ENCODE peak calls at places on chromosomes 3 and 15, in nine cellular contexts. One of them, this sample, is unnamed.

GRCh38 chr3:87025636-87026035 is 34.7 kb upstream of the VGLL3 start:
- DNase-seq in transverse colon: no peak
- DNase-seq in IMR-90: no peak
- DNase-seq in stomach: no peak
- DNase-seq in psoas muscle: no peak
- DNase-seq in fibroblast of lung: peak; percentile 19
- DNase-seq in thoracic aorta: no peak
- DNase-seq in tibial artery: no peak
- DNase-seq in ovary: no peak
- DNase-seq in this sample: no peak

GRCh38 chr3:66014056-66014455 is 24.7 kb downstream of the MAGI1 start:
- DNase-seq in psoas muscle: no peak
- DNase-seq in tibial artery: no peak
- DNase-seq in ovary: no peak
- DNase-seq in stomach: no peak
- DNase-seq in fibroblast of lung: no peak
- DNase-seq in IMR-90: no peak
- DNase-seq in transverse colon: no peak
- DNase-seq in thoracic aorta: no peak
- DNase-seq in this sample: no peak

GRCh38 chr15:99155961-99156443 is 51.1 kb downstream of the SYNM start:
- DNase-seq in psoas muscle: no peak
- DNase-seq in thoracic aorta: no peak
- DNase-seq in ovary: no peak
- DNase-seq in stomach: no peak
- DNase-seq in fibroblast of lung: peak; percentile 45
- DNase-seq in tibial artery: no peak
- DNase-seq in transverse colon: no peak
- DNase-seq in IMR-90: peak; percentile 65
- DNase-seq in this sample: peak; percentile 66

GRCh38 chr3:169147246-169148008 is 516.1 kb downstream of the MECOM start:
- DNase-seq in transverse colon: peak; percentile 60
- DNase-seq in ovary: no peak
- DNase-seq in tibial artery: peak; percentile 27
- DNase-seq in fibroblast of lung: peak; percentile 86
- DNase-seq in thoracic aorta: no peak
- DNase-seq in psoas muscle: peak; percentile 53
- DNase-seq in stomach: peak; percentile 52
- DNase-seq in IMR-90: peak; percentile 61
- DNase-seq in this sample: peak; percentile 92

GRCh38 chr15:35764661-35765519 is 218.9 kb upstream of the DPH6 start:
- DNase-seq in fibroblast of lung: no peak
- DNase-seq in thoracic aorta: no peak
- DNase-seq in psoas muscle: no peak
- DNase-seq in transverse colon: no peak
- DNase-seq in ovary: no peak
- DNase-seq in stomach: no peak
- DNase-seq in tibial artery: no peak
- DNase-seq in IMR-90: no peak
- DNase-seq in this sample: no peak

GRCh38 chr3:119715105-119715504 is 12.3 kb downstream of the CFAP91 start:
- DNase-seq in transverse colon: no peak
- DNase-seq in ovary: no peak
- DNase-seq in tibial artery: no peak
- DNase-seq in psoas muscle: no peak
- DNase-seq in thoracic aorta: no peak
- DNase-seq in stomach: no peak
- DNase-seq in IMR-90: no peak
- DNase-seq in fibroblast of lung: no peak
- DNase-seq in this sample: no peak

GRCh38 chr3:187811580-187812250 is 66.4 kb upstream of the BCL6 start:
- DNase-seq in thoracic aorta: no peak
- DNase-seq in transverse colon: no peak
- DNase-seq in psoas muscle: no peak
- DNase-seq in stomach: no peak
- DNase-seq in fibroblast of lung: peak; percentile 70
- DNase-seq in tibial artery: no peak
- DNase-seq in IMR-90: peak; percentile 92
- DNase-seq in ovary: no peak
- DNase-seq in this sample: peak; percentile 14

GRCh38 chr3:178182337-178182761 is 353.9 kb upstream of the KCNMB2 start:
- DNase-seq in psoas muscle: no peak
- DNase-seq in ovary: peak; percentile 7
- DNase-seq in transverse colon: no peak
- DNase-seq in tibial artery: no peak
- DNase-seq in thoracic aorta: no peak
- DNase-seq in stomach: no peak
- DNase-seq in IMR-90: no peak
- DNase-seq in fibroblast of lung: no peak
- DNase-seq in this sample: peak; percentile 48

GRCh38 chr15:57019496-57020160 is 101.2 kb downstream of the TCF12 start:
- DNase-seq in IMR-90: no peak
- DNase-seq in ovary: no peak
- DNase-seq in transverse colon: no peak
- DNase-seq in psoas muscle: no peak
- DNase-seq in stomach: no peak
- DNase-seq in tibial artery: peak; percentile 49
- DNase-seq in thoracic aorta: no peak
- DNase-seq in fibroblast of lung: no peak
- DNase-seq in this sample: no peak

GRCh38 chr3:171679011-171679492 is 131.2 kb downstream of the PLD1 start:
- DNase-seq in IMR-90: no peak
- DNase-seq in transverse colon: peak; percentile 45
- DNase-seq in psoas muscle: no peak
- DNase-seq in stomach: no peak
- DNase-seq in fibroblast of lung: no peak
- DNase-seq in tibial artery: no peak
- DNase-seq in thoracic aorta: no peak
- DNase-seq in ovary: no peak
- DNase-seq in this sample: no peak

GRCh38 chr3:73820431-73820830 is 195.7 kb upstream of the PDZRN3 start:
- DNase-seq in fibroblast of lung: no peak
- DNase-seq in IMR-90: no peak
- DNase-seq in tibial artery: no peak
- DNase-seq in thoracic aorta: no peak
- DNase-seq in ovary: no peak
- DNase-seq in transverse colon: no peak
- DNase-seq in psoas muscle: no peak
- DNase-seq in stomach: no peak
- DNase-seq in this sample: no peak

GRCh38 chr3:129577356-129577755 is 29.1 kb downstream of the PLXND1 start:
- DNase-seq in ovary: no peak
- DNase-seq in psoas muscle: peak; percentile 82
- DNase-seq in IMR-90: no peak
- DNase-seq in fibroblast of lung: peak; percentile 39
- DNase-seq in tibial artery: no peak
- DNase-seq in stomach: no peak
- DNase-seq in transverse colon: peak; percentile 42
- DNase-seq in thoracic aorta: no peak
- DNase-seq in this sample: no peak

DNA sequence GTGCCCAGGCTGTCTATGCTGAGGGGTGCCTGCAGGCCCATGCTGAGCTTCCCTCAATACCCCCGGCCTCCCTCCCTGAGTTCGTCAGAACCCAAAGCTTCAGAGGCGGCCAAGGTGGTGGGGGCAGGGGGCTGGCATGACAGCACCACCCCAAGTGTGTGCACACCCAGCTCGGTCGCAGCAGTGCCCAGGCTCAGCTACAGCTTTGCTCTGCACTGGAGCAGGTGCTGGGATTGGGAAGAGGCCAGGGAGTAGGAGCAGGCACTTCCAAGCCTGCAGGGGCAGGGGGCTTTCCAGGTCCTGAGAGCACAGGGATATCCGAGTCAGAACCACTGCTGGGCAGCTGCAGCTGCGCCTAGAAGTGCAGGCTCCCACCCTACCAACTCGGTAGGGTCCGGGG is 283.9 kb downstream of the UBE2E2 start:
- DNase-seq in fibroblast of lung: no peak
- DNase-seq in psoas muscle: peak; percentile 48
- DNase-seq in thoracic aorta: no peak
- DNase-seq in tibial artery: no peak
- DNase-seq in ovary: no peak
- DNase-seq in stomach: no peak
- DNase-seq in transverse colon: no peak
- DNase-seq in IMR-90: no peak
- DNase-seq in this sample: no peak
- TF ChIP-seq CTCF in fibroblast of lung: no peak
- TF ChIP-seq CTCF in psoas muscle: no peak
- TF ChIP-seq CTCF in thoracic aorta: no peak
- TF ChIP-seq CTCF in tibial artery: no peak
- TF ChIP-seq CTCF in ovary: no peak
- TF ChIP-seq CTCF in stomach: no peak
- TF ChIP-seq CTCF in transverse colon: no peak
- TF ChIP-seq CTCF in IMR-90: no peak
- TF ChIP-seq CTCF in this sample: no peak

GRCh38 chr15:38671675-38672141 is 107.1 kb upstream of the RASGRP1 start:
- DNase-seq in ovary: no peak
- DNase-seq in tibial artery: no peak
- DNase-seq in thoracic aorta: no peak
- DNase-seq in stomach: no peak
- DNase-seq in psoas muscle: no peak
- DNase-seq in fibroblast of lung: no peak
- DNase-seq in transverse colon: no peak
- DNase-seq in IMR-90: peak; percentile 6
- DNase-seq in this sample: no peak

GRCh38 chr15:38671003-38671382 is 106.4 kb upstream of the RASGRP1 start:
- DNase-seq in stomach: no peak
- DNase-seq in thoracic aorta: no peak
- DNase-seq in ovary: no peak
- DNase-seq in psoas muscle: no peak
- DNase-seq in IMR-90: no peak
- DNase-seq in transverse colon: no peak
- DNase-seq in fibroblast of lung: no peak
- DNase-seq in tibial artery: no peak
- DNase-seq in this sample: no peak

GRCh38 chr15:38678291-38678690 is 113.7 kb upstream of the RASGRP1 start:
- DNase-seq in fibroblast of lung: no peak
- DNase-seq in thoracic aorta: no peak
- DNase-seq in ovary: no peak
- DNase-seq in psoas muscle: no peak
- DNase-seq in stomach: no peak
- DNase-seq in tibial artery: no peak
- DNase-seq in IMR-90: no peak
- DNase-seq in transverse colon: no peak
- DNase-seq in this sample: no peak

GRCh38 chr15:38672814-38673292 is 108.2 kb upstream of the RASGRP1 start:
- DNase-seq in thoracic aorta: no peak
- DNase-seq in stomach: no peak
- DNase-seq in transverse colon: peak; percentile 19
- DNase-seq in ovary: no peak
- DNase-seq in tibial artery: no peak
- DNase-seq in psoas muscle: no peak
- DNase-seq in IMR-90: no peak
- DNase-seq in fibroblast of lung: no peak
- DNase-seq in this sample: no peak

GRCh38 chr15:38674440-38674839 is 109.8 kb upstream of the RASGRP1 start:
- DNase-seq in stomach: no peak
- DNase-seq in IMR-90: no peak
- DNase-seq in ovary: no peak
- DNase-seq in transverse colon: no peak
- DNase-seq in thoracic aorta: no peak
- DNase-seq in tibial artery: no peak
- DNase-seq in psoas muscle: no peak
- DNase-seq in fibroblast of lung: no peak
- DNase-seq in this sample: no peak
- H3K4me1 ChIP-seq in stomach: no peaks in the 10 kb centered on the region
- H3K4me1 ChIP-seq in IMR-90: no peaks in the 10 kb centered on the region
- H3K4me1 ChIP-seq in ovary: no peaks in the 10 kb centered on the region
- H3K4me1 ChIP-seq in transverse colon: no peaks in the 10 kb centered on the region
- H3K4me1 ChIP-seq in thoracic aorta: no peaks in the 10 kb centered on the region
- H3K4me1 ChIP-seq in tibial artery: no peaks in the 10 kb centered on the region
- H3K4me1 ChIP-seq in psoas muscle: no peaks in the 10 kb centered on the region
- H3K4me1 ChIP-seq in fibroblast of lung: no peaks in the 10 kb centered on the region
- H3K4me1 ChIP-seq in this sample: peaks cover 3% of the 10 kb centered on the region

DNA sequence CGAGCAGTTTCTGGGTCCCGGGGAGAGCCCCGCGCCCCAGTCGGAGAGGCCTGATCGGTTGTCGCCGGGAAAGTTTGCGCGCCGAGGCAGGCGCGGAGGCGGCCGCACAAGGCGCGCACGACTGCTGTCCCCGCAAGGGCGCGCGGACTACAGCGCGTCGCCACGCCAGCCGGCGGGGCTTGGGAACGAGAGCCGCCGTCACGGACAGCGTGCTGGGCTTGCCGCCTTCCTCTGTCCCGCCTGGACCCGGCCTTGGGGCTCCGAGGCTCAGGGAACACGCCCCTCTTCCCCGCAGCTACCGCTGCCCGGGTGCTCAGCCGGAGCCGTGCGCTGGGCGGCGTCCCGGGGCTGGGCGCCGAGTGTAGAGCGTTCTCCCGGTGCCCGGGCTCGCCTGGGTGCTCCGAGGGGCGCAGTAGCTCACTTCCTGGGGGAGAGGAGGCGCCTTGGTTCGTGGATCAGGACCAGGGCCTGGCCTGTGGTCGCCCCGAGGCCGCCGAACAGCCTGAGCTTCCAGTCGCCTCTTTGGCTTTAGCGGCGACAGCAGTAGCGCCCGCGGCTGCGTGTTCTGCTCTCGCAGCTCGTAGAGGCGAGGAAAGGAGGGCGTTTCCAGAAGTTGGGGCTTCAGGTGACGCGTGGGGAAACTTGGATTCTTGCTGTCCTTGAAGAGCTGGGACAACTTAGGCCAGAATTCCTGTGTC is 226.6 kb upstream of the C2CD4B start:
- DNase-seq in ovary: peak; percentile 42
- DNase-seq in transverse colon: peak; percentile 59
- DNase-seq in IMR-90: peak; percentile 34
- DNase-seq in tibial artery: peak; percentile 50
- DNase-seq in psoas muscle: peak; percentile 86
- DNase-seq in stomach: peak; percentile 50
- DNase-seq in fibroblast of lung: peak; percentile 64
- DNase-seq in thoracic aorta: no peak
- DNase-seq in this sample: peak; percentile 82
- TF ChIP-seq CTCF in ovary: peak; percentile 37
- TF ChIP-seq CTCF in transverse colon: no peak
- TF ChIP-seq CTCF in IMR-90: peak; percentile 45
- TF ChIP-seq CTCF in tibial artery: peak; percentile 41
- TF ChIP-seq CTCF in psoas muscle: peak; percentile 57
- TF ChIP-seq CTCF in stomach: peak; percentile 29
- TF ChIP-seq CTCF in fibroblast of lung: peak; percentile 54
- TF ChIP-seq CTCF in thoracic aorta: peak; percentile 39
- TF ChIP-seq CTCF in this sample: no peak

DNA sequence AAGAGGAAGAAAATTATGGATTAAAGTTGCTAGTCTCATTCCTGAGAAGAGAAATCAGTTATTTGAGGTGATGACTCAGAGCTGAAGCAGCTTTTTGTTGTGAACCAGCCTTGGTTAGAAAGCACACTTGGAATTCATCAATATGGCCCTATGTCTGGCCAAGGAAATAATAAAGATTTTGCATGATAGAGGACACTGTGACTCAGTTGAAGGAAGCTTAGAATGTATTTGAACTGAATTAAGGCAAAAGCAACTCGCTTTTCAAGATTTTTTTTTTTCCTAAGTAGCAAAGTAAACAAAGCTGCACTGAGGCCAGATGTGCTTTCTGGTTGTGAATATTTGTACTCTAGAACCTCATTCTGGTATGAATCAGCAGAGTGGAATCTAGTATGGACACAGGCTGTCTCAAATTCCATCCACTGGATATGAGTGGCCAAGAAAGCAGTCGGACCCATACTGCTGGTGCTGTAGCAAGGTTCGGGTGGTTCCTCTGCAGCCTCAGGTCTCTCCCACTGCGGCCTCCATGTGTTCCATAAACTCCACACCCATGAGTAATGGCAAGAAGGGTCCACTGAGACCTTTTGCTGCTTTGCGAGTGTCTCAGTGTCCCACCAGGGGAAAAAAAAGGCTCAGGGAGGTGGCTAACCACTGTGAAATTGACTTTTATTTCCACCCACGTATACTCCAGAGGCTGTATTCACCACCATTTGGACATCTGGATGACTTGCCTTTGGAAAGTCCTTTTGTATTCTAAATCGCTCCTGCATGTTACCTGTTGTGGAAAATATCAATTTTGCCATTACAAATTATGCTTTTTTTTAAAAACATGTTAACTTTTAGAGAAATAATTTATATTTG is 53.1 kb downstream of the TGFBR2 start:
- DNase-seq in tibial artery: no peak
- DNase-seq in stomach: no peak
- DNase-seq in ovary: no peak
- DNase-seq in transverse colon: no peak
- DNase-seq in fibroblast of lung: peak; percentile 91
- DNase-seq in psoas muscle: no peak
- DNase-seq in IMR-90: peak; percentile 97
- DNase-seq in thoracic aorta: no peak
- DNase-seq in this sample: no peak
- H3K4me1 ChIP-seq in tibial artery: peaks cover 68% of the 10 kb centered on the region
- H3K4me1 ChIP-seq in stomach: peaks cover 33% of the 10 kb centered on the region
- H3K4me1 ChIP-seq in ovary: peaks cover 15% of the 10 kb centered on the region
- H3K4me1 ChIP-seq in transverse colon: peaks cover 14% of the 10 kb centered on the region
- H3K4me1 ChIP-seq in fibroblast of lung: peaks cover 17% of the 10 kb centered on the region
- H3K4me1 ChIP-seq in psoas muscle: peaks cover 41% of the 10 kb centered on the region
- H3K4me1 ChIP-seq in IMR-90: peaks cover 29% of the 10 kb centered on the region
- H3K4me1 ChIP-seq in thoracic aorta: peaks cover 87% of the 10 kb centered on the region
- H3K4me1 ChIP-seq in this sample: peaks cover 9% of the 10 kb centered on the region